ENCODE peak calls at places on chromosomes 13 and 19, in ten cellular contexts. M is cardiac muscle cell, K is colonic mucosa, E is right lobe of liver, H is testis, W is breast epithelium, I is heart right ventricle, N is neural progenitor cell, J is AG04450, G is upper lobe of left lung. L is an unnamed sample.
A peak's percentile ranks its signal among the peaks of the same experiment; 100 is the strongest.

GRCh38 chr13:76854209-76854608 is 32.0 kb downstream of the KCTD12 start:
- DNase-seq in M (no peak), K (no peak), E (no peak), H (no peak), W (no peak), I (no peak), N (no peak), J (no peak), G (no peak), L (no peak)

GRCh38 chr13:29855784-29856183 is 5.4 kb upstream of the UBL3 start:
- DNase-seq in M (no peak), K (no peak), E (no peak), H (no peak), W (no peak), I (no peak), N (no peak), J (no peak), G (no peak), L (no peak)

GRCh38 chr13:95535243-95535642 is 17.3 kb upstream of the CLDN10 start:
- DNase-seq in M (no peak), K (no peak), E (no peak), H (no peak), W (no peak), I (no peak), N (no peak), J (no peak), G (no peak), L (no peak)

GRCh38 chr13:61410266-61410665 is 5.4 kb downstream of the PCDH20 start:
- DNase-seq in M (no peak), K (no peak), E (no peak), H (no peak), W (no peak), I (no peak), N (no peak), J (no peak), G (no peak), L (no peak)

GRCh38 chr19:30060872-30061556 is 119.0 kb downstream of the URI1 start:
- DNase-seq in M (no peak), K (no peak), E (no peak), H (no peak), W (no peak), I (no peak), N (no peak), J (no peak), G (peak; percentile 62), L (no peak)

GRCh38 chr13:20161275-20161950 is 561 bp upstream of the GJA3 start:
- DNase-seq in M (peak; percentile 8), K (no peak), E (no peak), H (peak; percentile 61), W (no peak), I (peak; percentile 50), N (peak; percentile 53), J (no peak), G (peak; percentile 89), L (peak; percentile 8)

GRCh38 chr19:6740589-6741348 is 1.3 kb downstream of the TRIP10 start:
- DNase-seq in M (peak; percentile 53), K (peak; percentile 66), E (peak; percentile 66), H (peak; percentile 43), W (no peak), I (peak; percentile 73), N (peak; percentile 89), J (no peak), G (peak; percentile 92), L (no peak)

GRCh38 chr13:92317066-92317465 is 909.5 kb upstream of the GPC6 start:
- DNase-seq in M (peak; percentile 97), K (no peak), E (no peak), H (no peak), W (no peak), I (no peak), N (no peak), J (no peak), G (no peak), L (no peak)

GRCh38 chr19:42069619-42070293 is at the start of gene GRIK5:
- DNase-seq in M (no peak), K (no peak), E (no peak), H (no peak), W (no peak), I (no peak), N (peak; percentile 65), J (no peak), G (peak; percentile 75), L (no peak)

DNA sequence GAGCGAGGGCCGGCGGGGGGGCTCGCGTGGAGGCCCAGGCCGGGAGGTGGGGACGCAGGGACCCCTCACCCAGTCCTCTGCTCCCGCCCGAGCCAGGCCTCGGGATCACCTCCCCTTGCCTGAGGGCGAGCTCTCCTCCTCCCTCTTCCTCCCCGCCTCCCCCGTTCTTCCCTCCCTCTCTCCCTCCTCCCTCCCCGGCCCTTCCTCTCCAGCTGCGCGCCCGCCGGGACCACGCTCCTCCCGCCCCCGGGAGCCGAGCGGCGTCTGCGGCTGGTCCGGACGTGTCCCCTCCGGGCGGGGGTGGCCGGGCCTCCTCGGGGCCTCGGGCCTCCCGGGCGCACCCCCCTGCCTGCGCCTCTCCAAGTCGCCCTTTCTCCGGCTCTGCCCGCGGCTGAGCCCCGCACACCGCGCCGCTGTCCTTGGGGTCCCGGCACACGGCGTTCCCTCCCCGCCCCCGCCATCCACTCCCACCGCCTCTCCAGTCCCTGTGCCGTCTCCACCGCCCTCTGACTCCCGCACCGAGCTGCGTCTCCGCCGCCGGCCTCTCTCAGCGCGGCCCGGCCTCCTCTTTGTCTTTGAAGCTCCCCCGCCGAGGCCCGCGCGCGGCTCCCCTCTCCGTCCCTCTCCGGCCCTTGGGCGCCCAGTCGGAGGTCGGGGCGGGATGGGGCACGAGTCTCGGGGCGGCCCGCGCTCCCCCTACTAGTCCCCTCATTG is 5.7 kb downstream of the SOX1 start:
- DNase-seq in M (no peak), K (no peak), E (no peak), H (no peak), W (no peak), I (peak; percentile 13), N (peak; percentile 88), J (no peak), G (peak; percentile 79), L (no peak)
- H3K27me3 ChIP-seq in M (peaks cover 100% of the 10 kb centered on the region), K (peaks cover 78% of the 10 kb centered on the region), E (no peaks in the 10 kb centered on the region), H (peaks cover 7% of the 10 kb centered on the region), W (peaks cover 5% of the 10 kb centered on the region), I (peaks cover 73% of the 10 kb centered on the region), N (peaks cover 89% of the 10 kb centered on the region), J (peaks cover 47% of the 10 kb centered on the region), G (peaks cover 23% of the 10 kb centered on the region), L (peaks cover 79% of the 10 kb centered on the region)

GRCh38 chr13:109767023-109767422 is 19.4 kb downstream of the IRS2 start:
- DNase-seq in M (no peak), K (no peak), E (peak; percentile 42), H (no peak), W (no peak), I (no peak), N (no peak), J (no peak), G (peak; percentile 53), L (no peak)

GRCh38 chr13:109769921-109770320 is 16.5 kb downstream of the IRS2 start:
- DNase-seq in M (no peak), K (no peak), E (no peak), H (no peak), W (no peak), I (no peak), N (no peak), J (no peak), G (no peak), L (no peak)

GRCh38 chr13:109769275-109769674 is 17.1 kb downstream of the IRS2 start:
- DNase-seq in M (no peak), K (no peak), E (no peak), H (no peak), W (no peak), I (no peak), N (no peak), J (no peak), G (no peak), L (no peak)

GRCh38 chr13:109768616-109769015 is 17.8 kb downstream of the IRS2 start:
- DNase-seq in M (no peak), K (no peak), E (no peak), H (no peak), W (no peak), I (no peak), N (no peak), J (no peak), G (no peak), L (no peak)

GRCh38 chr13:109768176-109768575 is 18.2 kb downstream of the IRS2 start:
- DNase-seq in M (no peak), K (no peak), E (no peak), H (no peak), W (no peak), I (no peak), N (no peak), J (no peak), G (no peak), L (no peak)
- H3K27ac ChIP-seq in M (no peak overlapping the region), K (no peak overlapping the region), E (no peak overlapping the region), H (no peak overlapping the region), W (no peak overlapping the region), I (no peak overlapping the region), N (no peak overlapping the region), J (no peak overlapping the region), G (no peak overlapping the region), L (no peak overlapping the region)

GRCh38 chr13:81488021-81488420 is 1147.1 kb upstream of the SPRY2 start:
- DNase-seq in M (peak; percentile 67), K (no peak), E (no peak), H (no peak), W (no peak), I (no peak), N (no peak), J (no peak), G (no peak), L (no peak)

GRCh38 chr13:81493144-81493543 is 1152.2 kb upstream of the SPRY2 start:
- DNase-seq in M (peak; percentile 2), K (no peak), E (no peak), H (no peak), W (no peak), I (no peak), N (no peak), J (no peak), G (no peak), L (no peak)

GRCh38 chr13:81487151-81487550 is 1146.2 kb upstream of the SPRY2 start:
- DNase-seq in M (peak; percentile 40), K (peak; percentile 22), E (no peak), H (peak; percentile 36), W (no peak), I (no peak), N (peak; percentile 76), J (no peak), G (no peak), L (no peak)
- TF ChIP-seq CTCF in M (no peak), K (no peak), E (no peak), H (no peak), W (no peak), I (no peak), N (peak; percentile 73), J (no peak), G (no peak), L (no peak)

DNA sequence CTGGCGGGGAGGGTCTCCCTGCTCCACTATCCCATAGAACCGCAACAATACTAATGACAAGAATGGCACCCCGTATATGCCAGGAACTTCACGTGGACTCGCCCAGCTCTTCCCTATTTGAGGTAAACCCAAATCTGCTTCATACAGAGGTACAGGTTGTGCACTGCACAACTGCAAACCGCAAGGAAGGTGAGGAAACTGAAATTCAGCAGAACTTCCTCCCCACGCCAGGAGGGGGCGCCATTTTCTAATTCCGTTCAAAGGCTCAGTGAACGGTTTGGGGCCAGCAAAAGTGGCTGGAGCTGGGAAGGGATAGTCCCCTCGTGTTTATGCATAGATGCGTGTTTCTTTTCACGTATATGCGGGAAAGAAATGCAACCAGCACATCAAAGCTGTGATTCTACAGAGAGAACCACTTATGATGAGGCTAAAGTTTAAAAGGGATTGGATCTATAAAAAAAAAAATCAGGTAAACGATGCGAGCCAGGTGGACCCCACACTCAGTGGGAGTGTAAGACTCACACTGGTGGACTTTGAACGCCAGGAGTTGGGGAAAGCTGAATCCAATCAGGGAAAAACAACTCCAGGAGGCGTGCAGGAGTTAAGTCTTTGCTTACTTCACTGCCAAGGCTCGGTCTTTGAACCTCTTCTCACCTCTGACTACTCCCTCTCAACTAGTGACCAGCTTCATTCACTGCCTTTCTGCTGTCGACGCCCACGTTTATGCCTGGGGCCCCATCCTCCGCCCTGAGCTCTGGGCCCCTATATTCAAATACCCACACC is 20.3 kb downstream of the C19orf81 start:
- DNase-seq in M (peak; percentile 50), K (peak; percentile 27), E (no peak), H (peak; percentile 62), W (no peak), I (no peak), N (no peak), J (no peak), G (no peak), L (peak; percentile 10)
- H3K27me3 ChIP-seq in M (peaks cover 74% of the 10 kb centered on the region), K (peaks cover 37% of the 10 kb centered on the region), E (peaks cover 7% of the 10 kb centered on the region), H (no peaks in the 10 kb centered on the region), W (peaks cover 18% of the 10 kb centered on the region), I (peaks cover 3% of the 10 kb centered on the region), N (peaks cover 72% of the 10 kb centered on the region), J (peaks cover 36% of the 10 kb centered on the region), G (peaks cover 19% of the 10 kb centered on the region), L (peaks cover 62% of the 10 kb centered on the region)